ENCODE peak calls at places on chromosome 11, in eight cellular contexts. U is esophagus squamous epithelium, L is epithelial cell of esophagus, S is testis, A is heart right ventricle, W is left ventricle myocardium inferior, Z is endodermal cell, F is astrocyte of the spinal cord. P is an unnamed sample.

GRCh38 chr11:118660646-118661424 is 18.6 kb downstream of the TREH start:
- DNase-seq in U (no peak), L (no peak), S (no peak), A (no peak), W (no peak), Z (no peak), F (no peak), P (no peak)

GRCh38 chr11:5247479-5248192 is 2.0 kb downstream of the HBG1 start:
- DNase-seq in U (no peak), L (no peak), S (no peak), A (no peak), W (no peak), Z (no peak), F (no peak), P (no peak)

GRCh38 chr11:73343076-73343833 is 32.9 kb upstream of the RELT start:
- DNase-seq in U (no peak), L (no peak), S (no peak), A (no peak), W (no peak), Z (peak), F (no peak), P (no peak)

GRCh38 chr11:110251837-110252236 is 44.6 kb downstream of the RDX start:
- DNase-seq in U (no peak), L (peak), S (no peak), A (peak), W (no peak), Z (no peak), F (peak), P (no peak)

GRCh38 chr11:69209936-69210659 is 54.4 kb downstream of the SMIM38 start:
- DNase-seq in U (no peak), L (peak), S (no peak), A (no peak), W (no peak), Z (peak), F (no peak), P (no peak)

GRCh38 chr11:457071-457760 is 7.1 kb downstream of the PTDSS2 start:
- DNase-seq in U (no peak), L (no peak), S (no peak), A (no peak), W (no peak), Z (no peak), F (no peak), P (no peak)

GRCh38 chr11:117369521-117369920 is 41.9 kb downstream of the CEP164 start:
- DNase-seq in U (no peak), L (no peak), S (no peak), A (no peak), W (no peak), Z (no peak), F (no peak), P (no peak)

GRCh38 chr11:120710354-120711187 is 199.0 kb downstream of the GRIK4 start:
- DNase-seq in U (no peak), L (peak), S (peak), A (peak), W (no peak), Z (peak), F (peak), P (no peak)

GRCh38 chr11:118046964-118047700 is 29.7 kb upstream of the TMPRSS4 start:
- DNase-seq in U (no peak), L (no peak), S (no peak), A (no peak), W (no peak), Z (no peak), F (no peak), P (no peak)

GRCh38 chr11:109112748-109113378 is 309.1 kb upstream of the C11orf87 start:
- DNase-seq in U (no peak), L (no peak), S (no peak), A (no peak), W (no peak), Z (peak), F (no peak), P (no peak)

GRCh38 chr11:131633978-131634377 is 263.6 kb downstream of the NTM start:
- DNase-seq in U (no peak), L (peak), S (no peak), A (no peak), W (no peak), Z (no peak), F (no peak), P (no peak)

GRCh38 chr11:8906629-8907028 is 4.4 kb upstream of the AKIP1 start:
- DNase-seq in U (no peak), L (peak), S (no peak), A (no peak), W (no peak), Z (no peak), F (peak), P (no peak)

GRCh38 chr11:7536102-7536501 is 22.3 kb downstream of the PPFIBP2 start:
- DNase-seq in U (no peak), L (no peak), S (no peak), A (no peak), W (no peak), Z (peak), F (no peak), P (no peak)

GRCh38 chr11:35549787-35550186 is 24.4 kb upstream of the PAMR1 start:
- DNase-seq in U (no peak), L (peak), S (no peak), A (no peak), W (no peak), Z (peak), F (peak), P (no peak)

GRCh38 chr11:6734616-6735015 is 37.2 kb downstream of the OR2AG2 start:
- DNase-seq in U (no peak), L (no peak), S (no peak), A (no peak), W (no peak), Z (no peak), F (no peak), P (no peak)

GRCh38 chr11:66727282-66727882 is 1.6 kb downstream of the SPTBN2 start:
- DNase-seq in U (no peak), L (peak), S (peak), A (no peak), W (no peak), Z (peak), F (peak), P (no peak)
- H3K4me3 ChIP-seq in U (peak), L (peak), S (peak), A (peak), W (peak), Z (peak), F (peak), P (peak)

GRCh38 chr11:121936781-121937447 is 179.1 kb downstream of the BLID start:
- DNase-seq in U (no peak), L (peak), S (no peak), A (no peak), W (no peak), Z (no peak), F (peak), P (no peak)
- TF ChIP-seq CTCF in U (no peak), L (no peak), S (no peak), A (no peak), W (no peak), Z (no peak), F (no peak), P (no peak)

GRCh38 chr11:107651672-107652071 is 60.2 kb downstream of the SLN start:
- DNase-seq in U (no peak), L (no peak), S (no peak), A (no peak), W (no peak), Z (no peak), F (no peak), P (no peak)

GRCh38 chr11:107653077-107653476 is 58.8 kb downstream of the SLN start:
- DNase-seq in U (no peak), L (peak), S (no peak), A (no peak), W (no peak), Z (no peak), F (no peak), P (no peak)

GRCh38 chr11:107659310-107659709 is 52.5 kb downstream of the SLN start:
- DNase-seq in U (no peak), L (no peak), S (no peak), A (no peak), W (no peak), Z (no peak), F (no peak), P (no peak)

GRCh38 chr11:107655607-107656006 is 56.2 kb downstream of the SLN start:
- DNase-seq in U (no peak), L (no peak), S (no peak), A (no peak), W (no peak), Z (no peak), F (no peak), P (no peak)
- H3K4me3 ChIP-seq in U (no peak), L (no peak), S (no peak), A (no peak), W (no peak), Z (no peak), F (no peak), P (no peak)

GRCh38 chr11:13289081-13289480 is 11.5 kb downstream of the BMAL1 start:
- DNase-seq in U (no peak), L (peak), S (no peak), A (no peak), W (no peak), Z (peak), F (peak), P (no peak)
- TF ChIP-seq CTCF in U (no peak), L (no peak), S (no peak), A (no peak), W (no peak), Z (peak), F (peak), P (no peak)

GRCh38 chr11:11620966-11621880 is 582 bp downstream of the GALNT18 start:
- DNase-seq in U (no peak), L (peak), S (peak), A (peak), W (peak), Z (peak), F (peak), P (no peak)

GRCh38 chr11:11624206-11624605 is 2.4 kb upstream of the GALNT18 start:
- DNase-seq in U (no peak), L (no peak), S (no peak), A (no peak), W (no peak), Z (no peak), F (no peak), P (no peak)

GRCh38 chr11:11620251-11620965 is 1.4 kb downstream of the GALNT18 start:
- DNase-seq in U (no peak), L (peak), S (peak), A (peak), W (peak), Z (peak), F (peak), P (no peak)

GRCh38 chr11:11622772-11623531 is 1.1 kb upstream of the GALNT18 start:
- DNase-seq in U (no peak), L (no peak), S (no peak), A (no peak), W (no peak), Z (no peak), F (no peak), P (no peak)

GRCh38 chr11:11621881-11622706 is at the start of gene GALNT18:
- DNase-seq in U (no peak), L (peak), S (peak), A (peak), W (peak), Z (peak), F (peak), P (peak)
- H3K4me3 ChIP-seq in U (peak), L (peak), S (peak), A (peak), W (peak), Z (peak), F (peak), P (peak)

GRCh38 chr11:47257518-47258316 is at the start of gene NR1H3:
- DNase-seq in U (peak), L (no peak), S (peak), A (peak), W (peak), Z (peak), F (peak), P (no peak)
- TF ChIP-seq CTCF in U (no peak), L (peak), S (peak), A (peak), W (peak), Z (peak), F (peak), P (peak)

GRCh38 chr11:62445314-62445740 is 26.5 kb downstream of the SCGB1A1 start:
- DNase-seq in U (no peak), L (no peak), S (peak), A (peak), W (peak), Z (no peak), F (peak), P (no peak)

GRCh38 chr11:62444835-62445234 is 26.0 kb downstream of the SCGB1A1 start:
- DNase-seq in U (no peak), L (no peak), S (no peak), A (no peak), W (no peak), Z (no peak), F (no peak), P (no peak)

GRCh38 chr11:62446091-62446490 is 27.3 kb downstream of the SCGB1A1 start:
- DNase-seq in U (no peak), L (no peak), S (no peak), A (no peak), W (no peak), Z (no peak), F (no peak), P (no peak)

GRCh38 chr11:62443390-62444201 is 24.8 kb downstream of the SCGB1A1 start:
- DNase-seq in U (no peak), L (no peak), S (no peak), A (peak), W (peak), Z (no peak), F (no peak), P (no peak)

GRCh38 chr11:62444271-62444833 is 25.5 kb downstream of the SCGB1A1 start:
- DNase-seq in U (no peak), L (peak), S (peak), A (peak), W (peak), Z (peak), F (peak), P (no peak)
- H3K4me3 ChIP-seq in U (peak), L (peak), S (peak), A (peak), W (peak), Z (no peak), F (peak), P (peak)

GRCh38 chr11:116078101-116078561 is 573.9 kb upstream of the CADM1 start:
- DNase-seq in U (no peak), L (no peak), S (peak), A (no peak), W (no peak), Z (peak), F (no peak), P (no peak)
- TF ChIP-seq CTCF in U (no peak), L (no peak), S (peak), A (no peak), W (peak), Z (peak), F (peak), P (peak)

DNA sequence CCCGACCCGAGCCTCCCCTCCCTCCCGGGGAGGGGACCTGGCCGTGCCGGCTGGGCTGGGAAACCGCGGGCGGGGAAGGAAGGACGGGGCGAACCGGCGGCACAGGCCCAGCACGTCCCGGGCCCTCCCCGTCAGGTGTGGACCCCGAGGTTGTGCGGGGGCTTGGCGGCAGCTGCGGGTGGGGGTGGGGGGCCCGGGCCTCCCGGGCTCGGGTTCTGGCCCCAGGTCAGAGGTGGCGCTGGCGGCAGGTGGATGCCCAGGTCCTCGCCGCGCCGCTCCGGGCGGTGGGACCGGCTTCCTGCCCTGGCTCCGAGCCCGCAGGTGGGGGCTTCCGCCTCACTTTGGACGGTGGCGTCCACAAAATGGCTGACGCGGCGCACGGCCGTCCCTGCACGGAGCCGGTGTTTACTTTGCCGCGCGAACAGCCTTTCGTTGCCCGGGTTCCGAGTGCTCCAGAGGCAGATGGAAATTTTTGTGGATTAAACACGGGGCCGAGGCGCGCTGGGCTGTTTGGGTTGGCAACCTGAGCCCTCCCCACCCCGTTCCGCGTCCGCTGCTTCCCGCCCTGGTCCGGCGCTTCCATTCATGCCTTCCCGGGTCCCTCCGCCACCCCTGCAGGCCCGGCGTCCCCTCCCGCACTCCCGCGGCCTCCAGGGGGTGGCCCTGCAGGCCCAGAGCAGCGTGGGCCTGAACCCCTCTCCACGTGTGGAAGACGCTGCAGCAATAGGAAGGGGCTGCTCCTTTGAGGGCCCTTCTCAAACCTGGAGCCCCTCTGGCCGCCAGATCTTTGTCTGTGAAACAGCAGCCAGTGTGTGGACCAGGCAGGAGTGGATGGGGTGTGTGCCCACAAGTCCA is 92.0 kb upstream of the KCNQ1OT1 start:
- DNase-seq in U (no peak), L (no peak), S (no peak), A (no peak), W (peak), Z (peak), F (no peak), P (no peak)
- H3K4me3 ChIP-seq in U (peak), L (peak), S (peak), A (peak), W (peak), Z (no peak), F (peak), P (no peak)

P was measured in GM12864.